ENCODE peak calls at places on chromosomes 12 and 14, in ten cellular contexts. O, P, U, F, J, E, N, Q, Y and S are unnamed samples. For H3K4me1, the result is how much of the 10 kb centered on the place peaks cover.

GRCh38 chr12:93243689-93244513 is 133.8 kb upstream of the NUDT4 start:
- DNase-seq in O (no peak), P (no peak), U (peak), F (no peak), J (peak), E (peak), N (peak), Q (no peak), Y (no peak), S (no peak)

GRCh38 chr12:75571651-75572050 is 60.2 kb upstream of the KRR1 start:
- DNase-seq in O (no peak), P (no peak), U (no peak), F (no peak), J (no peak), E (no peak), N (no peak), Q (no peak), Y (no peak), S (no peak)

GRCh38 chr14:75223664-75224154 is 47.3 kb upstream of the TMED10 start:
- DNase-seq in O (peak), P (no peak), U (peak), F (peak), J (peak), E (no peak), N (peak), Q (no peak), Y (no peak), S (no peak)

GRCh38 chr14:101187816-101188570 is 284.5 kb upstream of the RTL1 start:
- DNase-seq in O (peak), P (no peak), U (no peak), F (no peak), J (peak), E (no peak), N (no peak), Q (no peak), Y (no peak), S (no peak)

GRCh38 chr14:49297102-49297501 is 289.1 kb downstream of the RPS29 start:
- DNase-seq in O (no peak), P (no peak), U (no peak), F (no peak), J (no peak), E (no peak), N (no peak), Q (no peak), Y (no peak), S (no peak)

GRCh38 chr12:121175383-121176119 is 34.4 kb upstream of the P2RX4 start:
- DNase-seq in O (no peak), P (no peak), U (no peak), F (no peak), J (no peak), E (no peak), N (peak), Q (no peak), Y (peak), S (no peak)

GRCh38 chr12:130031571-130032189 is 127.9 kb upstream of the TMEM132D start:
- DNase-seq in O (peak), P (peak), U (peak), F (no peak), J (peak), E (no peak), N (peak), Q (peak), Y (peak), S (peak)

GRCh38 chr14:90505531-90505930 is 108.7 kb downstream of the CALM1 start:
- DNase-seq in O (no peak), P (no peak), U (no peak), F (no peak), J (no peak), E (no peak), N (no peak), Q (no peak), Y (no peak), S (no peak)

GRCh38 chr14:33692762-33693161 is 258.1 kb downstream of the EGLN3 start:
- DNase-seq in O (no peak), P (no peak), U (peak), F (no peak), J (no peak), E (peak), N (no peak), Q (no peak), Y (no peak), S (no peak)

GRCh38 chr12:3964404-3964803 is 91.2 kb upstream of the PARP11 start:
- DNase-seq in O (peak), P (no peak), U (no peak), F (no peak), J (no peak), E (no peak), N (no peak), Q (peak), Y (no peak), S (no peak)

GRCh38 chr12:120054293-120054692 is 62.3 kb downstream of the RAB35 start:
- DNase-seq in O (no peak), P (no peak), U (no peak), F (no peak), J (no peak), E (no peak), N (no peak), Q (no peak), Y (no peak), S (no peak)

GRCh38 chr12:52023976-52024688 is 17.4 kb downstream of the TAMALIN start:
- DNase-seq in O (no peak), P (no peak), U (no peak), F (no peak), J (no peak), E (peak), N (no peak), Q (no peak), Y (no peak), S (no peak)

GRCh38 chr12:52026267-52026666 is 19.5 kb downstream of the TAMALIN start:
- DNase-seq in O (no peak), P (no peak), U (no peak), F (no peak), J (no peak), E (no peak), N (no peak), Q (no peak), Y (no peak), S (peak)

GRCh38 chr12:52023182-52023975 is 16.6 kb downstream of the TAMALIN start:
- DNase-seq in O (peak), P (no peak), U (peak), F (peak), J (peak), E (peak), N (peak), Q (no peak), Y (peak), S (peak)

GRCh38 chr12:52027085-52027843 is 20.5 kb downstream of the TAMALIN start:
- DNase-seq in O (no peak), P (no peak), U (no peak), F (peak), J (no peak), E (no peak), N (no peak), Q (no peak), Y (peak), S (peak)

DNA sequence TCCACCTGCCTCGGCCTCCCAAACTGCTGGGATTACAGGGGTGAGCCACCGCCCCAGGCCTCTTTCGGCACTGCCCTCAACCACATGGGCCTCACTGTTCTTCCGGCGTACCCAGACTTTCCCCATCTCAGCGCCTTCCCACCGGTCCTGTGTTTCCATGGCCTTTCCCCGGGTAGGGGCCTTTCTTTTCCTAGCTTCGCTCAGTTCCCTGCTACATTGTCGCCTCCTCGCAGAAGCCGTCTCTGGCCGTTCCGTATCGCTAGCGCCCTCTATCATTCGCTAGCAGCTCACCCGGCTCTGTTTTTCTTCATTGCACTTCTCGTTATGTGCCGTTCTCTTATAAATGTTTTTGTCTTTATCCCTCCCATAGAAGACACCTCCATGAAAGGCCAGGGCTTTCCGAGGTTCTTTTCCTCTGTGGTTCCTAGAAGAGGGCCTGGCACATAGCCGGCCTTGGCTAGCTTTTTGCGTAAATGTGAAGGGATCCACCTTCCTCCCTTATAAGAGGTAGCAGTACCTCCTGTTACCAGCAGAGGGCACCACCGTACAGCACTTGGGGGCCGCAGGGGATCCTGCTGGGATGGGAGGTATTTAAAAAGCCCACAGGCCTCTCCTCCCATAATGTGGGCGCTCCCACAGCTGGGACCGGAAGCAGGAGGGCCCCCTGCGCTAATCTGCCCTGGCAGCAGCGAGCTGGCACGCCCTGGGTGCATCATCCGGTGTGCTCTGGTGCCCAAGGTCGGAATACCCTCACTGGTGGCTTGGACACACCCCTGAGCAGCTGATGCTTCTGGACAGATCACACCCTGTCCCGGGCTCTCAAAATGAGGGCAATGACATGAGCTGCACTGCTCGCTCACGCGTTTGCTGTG is 18.8 kb downstream of the TAMALIN start:
- DNase-seq in O (peak), P (no peak), U (peak), F (peak), J (peak), E (peak), N (peak), Q (peak), Y (peak), S (peak)
- H3K4me3 ChIP-seq in O (no peak), P (peak), U (peak), F (peak), J (no peak), E (peak), N (peak), Q (peak), Y (peak), S (peak)

DNA sequence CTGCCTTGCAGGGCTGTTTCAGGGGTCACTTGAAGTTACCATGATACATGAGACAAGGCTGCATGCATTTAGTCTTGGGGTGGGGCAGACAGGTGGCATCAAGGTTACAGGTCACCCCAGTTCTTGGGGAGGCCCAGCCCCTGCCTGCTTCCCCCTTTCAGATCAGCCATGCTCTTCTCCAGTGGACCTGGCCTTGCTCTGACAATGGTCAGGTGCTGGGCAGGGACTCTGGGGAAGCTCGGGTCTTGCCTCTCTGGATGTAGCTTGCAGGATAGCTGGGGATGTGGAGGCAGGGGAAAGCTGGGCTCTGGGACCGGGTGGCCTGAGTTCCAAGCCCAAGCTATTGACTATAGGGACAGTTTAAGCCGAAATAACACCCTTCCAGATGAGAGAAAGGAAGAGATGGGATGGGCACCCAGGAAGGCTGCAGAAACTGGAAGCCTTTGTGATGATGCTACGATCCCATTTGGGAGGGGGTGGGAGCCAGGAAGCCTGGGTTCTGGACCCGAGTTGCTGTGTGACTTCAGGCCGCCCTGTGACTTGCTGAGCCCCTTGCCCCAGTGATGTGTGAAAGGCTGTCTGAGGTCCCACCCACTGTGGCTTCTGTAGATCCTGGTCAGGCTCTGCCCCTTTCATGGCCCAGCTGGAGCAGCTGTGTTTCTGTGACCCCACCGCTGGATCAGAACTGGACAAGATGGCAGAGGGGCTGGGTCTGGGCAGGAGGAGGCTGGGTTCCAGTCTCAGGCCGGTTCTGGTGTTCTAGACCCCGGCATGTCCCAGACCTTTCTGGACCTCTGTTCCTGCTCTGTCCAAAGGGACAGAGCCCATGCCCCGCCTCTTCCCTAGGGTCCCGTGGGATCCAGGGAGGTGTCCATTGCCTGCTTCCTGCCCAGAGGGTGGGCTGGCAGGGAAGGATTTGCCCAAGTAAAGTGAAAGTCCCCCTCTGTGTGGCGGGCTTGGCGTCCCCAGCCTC is 2.1 kb downstream of the TNFAIP2 start:
- DNase-seq in O (no peak), P (no peak), U (no peak), F (peak), J (no peak), E (no peak), N (no peak), Q (no peak), Y (peak), S (peak)
- H3K4me1 ChIP-seq in O (under half), P (under half), U (under half), F (under half), J (under half), E (under half), N (half or more), Q (half or more), Y (half or more), S (under half)

GRCh38 chr12:32906407-32907165 is 10.0 kb upstream of the PKP2 start:
- DNase-seq in O (no peak), P (no peak), U (no peak), F (no peak), J (no peak), E (no peak), N (no peak), Q (no peak), Y (no peak), S (no peak)
- H3K27ac ChIP-seq in O (no peak), P (no peak), U (no peak), F (no peak), J (no peak), E (no peak), N (no peak), Q (no peak), Y (no peak), S (no peak)

DNA sequence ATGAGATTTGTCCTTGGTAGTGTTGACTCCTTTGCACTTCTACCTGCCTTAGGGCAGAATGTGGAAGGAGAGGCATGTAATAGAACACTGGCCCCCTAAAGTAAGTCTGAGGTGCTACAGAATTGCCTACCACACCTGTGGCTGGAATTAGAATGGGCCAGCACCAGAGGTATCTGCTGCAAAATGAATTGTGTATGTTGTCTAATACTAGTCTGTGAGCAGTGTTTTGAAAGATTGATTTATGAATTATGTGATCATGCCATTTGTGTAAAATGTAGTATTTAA is 5.7 kb upstream of the STYX start:
- DNase-seq in O (peak), P (no peak), U (no peak), F (no peak), J (no peak), E (no peak), N (no peak), Q (no peak), Y (no peak), S (no peak)
- H3K4me3 ChIP-seq in O (no peak), P (no peak), U (no peak), F (no peak), J (no peak), E (no peak), N (no peak), Q (no peak), Y (no peak), S (no peak)

GRCh38 chr14:22570132-22570949 is 18.7 kb downstream of the DAD1 start:
- DNase-seq in O (peak), P (no peak), U (peak), F (peak), J (peak), E (peak), N (peak), Q (peak), Y (no peak), S (no peak)
- H3K4me1 ChIP-seq in O (under half), P (under half), U (under half), F (under half), J (under half), E (under half), N (under half), Q (under half), Y (under half), S (under half)

DNA sequence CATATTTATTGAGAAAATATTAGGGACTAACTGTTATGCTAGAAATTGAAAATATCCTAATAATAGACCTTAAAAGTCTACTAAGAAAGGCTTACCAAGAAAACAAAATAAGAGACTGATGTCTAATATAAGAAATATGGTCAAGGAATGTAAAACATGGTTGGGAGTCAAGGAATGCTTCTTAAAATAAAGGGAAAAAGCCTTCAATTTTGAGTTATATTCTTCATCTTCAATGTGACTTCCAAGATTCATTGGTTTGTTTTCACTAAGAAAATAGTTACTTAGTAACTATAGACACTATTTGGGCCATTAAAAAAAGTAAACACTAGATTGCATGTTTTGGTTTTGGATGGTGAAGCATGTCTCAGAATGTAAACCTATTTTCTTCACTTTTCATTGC is 88.1 kb upstream of the ETV6 start:
- DNase-seq in O (no peak), P (no peak), U (no peak), F (no peak), J (no peak), E (peak), N (no peak), Q (no peak), Y (no peak), S (no peak)
- H3K27ac ChIP-seq in O (no peak), P (no peak), U (peak), F (no peak), J (no peak), E (no peak), N (peak), Q (no peak), Y (no peak), S (no peak)

GRCh38 chr14:71753126-71753830 is 179.0 kb upstream of the RGS6 start:
- DNase-seq in O (peak), P (peak), U (peak), F (peak), J (peak), E (peak), N (peak), Q (peak), Y (peak), S (peak)
- H3K4me3 ChIP-seq in O (no peak), P (no peak), U (peak), F (no peak), J (no peak), E (no peak), N (peak), Q (no peak), Y (no peak), S (no peak)

GRCh38 chr12:89486231-89486630 is 38.4 kb downstream of the GALNT4 start:
- DNase-seq in O (no peak), P (no peak), U (no peak), F (no peak), J (no peak), E (no peak), N (no peak), Q (no peak), Y (no peak), S (no peak)
- H3K4me1 ChIP-seq in O (under half), P (under half), U (under half), F (under half), J (under half), E (under half), N (under half), Q (under half), Y (under half), S (under half)